ENCODE peak calls at places on chromosomes 1 and 21, in eight cellular contexts. F is stimulated activated CD8-positive, alpha-beta memory T cell treated with anti-CD3 and anti-CD28 coated beads, Interleukin-4, amount 100 ng/mL, for 24 hours; O is sciatic nerve; W is neural crest cell; D is CD8-positive, alpha-beta T cell; A is left cardiac atrium; V is MM.1S; C is fibroblast of pulmonary artery. H is an unnamed sample.

GRCh38 chr1:145994391-145995120 is 1.8 kb downstream of the TXNIP start:
- DNase-seq in F (no peak), O (no peak), W (no peak), D (no peak), A (no peak), V (peak), C (no peak), H (no peak)

GRCh38 chr1:34083974-34084373 is 81.1 kb downstream of the CSMD2 start:
- DNase-seq in F (no peak), O (no peak), W (no peak), D (no peak), A (no peak), V (no peak), C (no peak), H (no peak)

GRCh38 chr21:42614811-42615342 is 38.5 kb upstream of the PDE9A start:
- DNase-seq in F (peak), O (peak), W (no peak), D (peak), A (no peak), V (no peak), C (no peak), H (peak)

GRCh38 chr1:44701141-44701573 is 26.6 kb downstream of the ARMH1 start:
- DNase-seq in F (no peak), O (peak), W (no peak), D (no peak), A (no peak), V (no peak), C (no peak), H (no peak)

GRCh38 chr21:44681861-44682579 is at the start of gene KRTAP12-1:
- DNase-seq in F (no peak), O (no peak), W (no peak), D (no peak), A (no peak), V (no peak), C (no peak), H (no peak)

GRCh38 chr1:40264354-40264781 is 6.3 kb downstream of the ZMPSTE24 start:
- DNase-seq in F (no peak), O (no peak), W (no peak), D (no peak), A (no peak), V (no peak), C (no peak), H (no peak)

GRCh38 chr1:115215703-115216521 is 122.1 kb downstream of the NGF start:
- DNase-seq in F (no peak), O (no peak), W (no peak), D (no peak), A (peak), V (no peak), C (no peak), H (no peak)

GRCh38 chr1:67390041-67390887 is 39.9 kb downstream of the SERBP1 start:
- DNase-seq in F (no peak), O (no peak), W (no peak), D (no peak), A (no peak), V (no peak), C (peak), H (no peak)

GRCh38 chr21:28086861-28087581 is 905.7 kb downstream of the LTN1 start:
- DNase-seq in F (no peak), O (no peak), W (no peak), D (no peak), A (no peak), V (peak), C (no peak), H (no peak)

GRCh38 chr1:30365596-30365995 is 357.8 kb downstream of the MATN1 start:
- DNase-seq in F (no peak), O (no peak), W (no peak), D (no peak), A (no peak), V (no peak), C (no peak), H (no peak)

GRCh38 chr1:80776286-80776685 is 1024.4 kb upstream of the ADGRL2 start:
- DNase-seq in F (no peak), O (no peak), W (no peak), D (no peak), A (no peak), V (no peak), C (no peak), H (no peak)

GRCh38 chr1:5949074-5949760 is 43.0 kb downstream of the NPHP4 start:
- DNase-seq in F (no peak), O (no peak), W (no peak), D (no peak), A (no peak), V (no peak), C (no peak), H (no peak)

GRCh38 chr1:29708818-29709710 is 472.7 kb downstream of the PTPRU start:
- DNase-seq in F (no peak), O (no peak), W (no peak), D (no peak), A (no peak), V (no peak), C (peak), H (peak)

GRCh38 chr1:184626076-184627011 is 128.3 kb downstream of the EDEM3 start:
- DNase-seq in F (no peak), O (no peak), W (no peak), D (no peak), A (peak), V (no peak), C (no peak), H (no peak)

GRCh38 chr1:181061891-181062777 is 26.4 kb upstream of the IER5 start:
- DNase-seq in F (peak), O (no peak), W (no peak), D (peak), A (no peak), V (peak), C (no peak), H (no peak)

GRCh38 chr1:8247821-8248436 is 70.0 kb upstream of the SLC45A1 start:
- DNase-seq in F (no peak), O (no peak), W (no peak), D (no peak), A (no peak), V (no peak), C (no peak), H (no peak)

GRCh38 chr1:161197560-161198205 is 1.2 kb downstream of the ADAMTS4 start:
- DNase-seq in F (no peak), O (no peak), W (no peak), D (no peak), A (peak), V (no peak), C (no peak), H (peak)

GRCh38 chr21:38859852-38860251 is 54.1 kb downstream of the ETS2 start:
- DNase-seq in F (no peak), O (no peak), W (no peak), D (no peak), A (no peak), V (no peak), C (no peak), H (no peak)

GRCh38 chr1:230141002-230141648 is 74.1 kb downstream of the GALNT2 start:
- DNase-seq in F (no peak), O (no peak), W (no peak), D (no peak), A (no peak), V (peak), C (peak), H (no peak)

GRCh38 chr1:52520149-52520548 is 32.7 kb downstream of the TUT4 start:
- DNase-seq in F (no peak), O (no peak), W (no peak), D (no peak), A (no peak), V (no peak), C (peak), H (no peak)

GRCh38 chr1:177615251-177615650 is 354.6 kb downstream of the SEC16B start:
- DNase-seq in F (no peak), O (no peak), W (no peak), D (no peak), A (no peak), V (no peak), C (peak), H (no peak)

GRCh38 chr1:160658162-160658955 is 11.5 kb upstream of the SLAMF1 start:
- DNase-seq in F (no peak), O (no peak), W (no peak), D (no peak), A (no peak), V (no peak), C (no peak), H (no peak)

GRCh38 chr1:51558375-51558924 is 39.4 kb upstream of the EPS15 start:
- DNase-seq in F (no peak), O (no peak), W (no peak), D (no peak), A (no peak), V (no peak), C (peak), H (peak)

GRCh38 chr21:37837381-37837780 is 78.9 kb downstream of the KCNJ6 start:
- DNase-seq in F (no peak), O (no peak), W (no peak), D (no peak), A (no peak), V (no peak), C (no peak), H (no peak)

GRCh38 chr1:193960499-193960898 is 774.1 kb upstream of the B3GALT2 start:
- DNase-seq in F (no peak), O (no peak), W (no peak), D (no peak), A (no peak), V (no peak), C (no peak), H (no peak)

GRCh38 chr1:167305059-167305704 is 84.5 kb downstream of the POU2F1 start:
- DNase-seq in F (no peak), O (no peak), W (no peak), D (no peak), A (no peak), V (no peak), C (no peak), H (no peak)

GRCh38 chr1:158931055-158931737 is at the start of gene PYHIN1:
- DNase-seq in F (no peak), O (no peak), W (no peak), D (no peak), A (no peak), V (peak), C (no peak), H (no peak)